ENCODE peak calls at places on chromosomes 6 and 20, in seven cellular contexts. A is activated T-cell treated with anti-CD3 and anti-CD28 coated beads, Interleukin-2, amount 50 U/mL, for 72 hours; U is NCI-H345; R is psoas muscle; C is AML-193; H is NCI-H446 treated with DMSO at 0.1 percent for 48 hours; T is NCI-H1092 treated with DMSO at 0.1 percent for 48 hours. V is an unnamed sample.

GRCh38 chr6:105600342-105601293 is 197.7 kb upstream of the PREP start:
- DNase-seq in T (no peak), H (no peak), C (no peak), U (no peak), A (no peak), R (no peak), V (no peak)

GRCh38 chr6:8556370-8557018 is 121.1 kb upstream of the SLC35B3 start:
- DNase-seq in C (no peak), T (peak; percentile 40), H (no peak), A (no peak), U (peak; percentile 47), R (no peak), V (no peak)

GRCh38 chr6:130632288-130632687 is 194.9 kb upstream of the SMLR1 start:
- DNase-seq in R (no peak), T (peak; percentile 32), A (no peak), H (no peak), U (peak; percentile 76), C (no peak), V (no peak)

GRCh38 chr6:149895702-149896310 is 2.1 kb downstream of the RAET1E start:
- DNase-seq in R (peak; percentile 81), A (peak; percentile 61), U (peak; percentile 90), H (no peak), T (peak; percentile 10), C (peak; percentile 69), V (no peak)

GRCh38 chr20:25196701-25197120 is 1.2 kb downstream of the ENTPD6 start:
- DNase-seq in R (no peak), A (no peak), U (peak; percentile 72), H (no peak), C (no peak), T (peak; percentile 31), V (peak; percentile 16)

GRCh38 chr20:34532751-34533150 is 16.5 kb downstream of the DYNLRB1 start:
- DNase-seq in T (no peak), H (no peak), C (no peak), A (no peak), R (no peak), U (no peak), V (no peak)

GRCh38 chr20:38159949-38160756 is 4.9 kb downstream of the TGM2 start:
- DNase-seq in U (no peak), A (no peak), R (no peak), T (no peak), C (no peak), H (no peak), V (no peak)

GRCh38 chr6:37182736-37183590 is 13.0 kb downstream of the PIM1 start:
- DNase-seq in H (no peak), C (peak; percentile 100), T (no peak), A (peak; percentile 72), R (no peak), U (no peak), V (no peak)

GRCh38 chr6:13709698-13710551 is 1.7 kb downstream of the RANBP9 start:
- DNase-seq in R (no peak), C (peak; percentile 30), A (peak; percentile 21), T (no peak), U (no peak), H (no peak), V (no peak)

GRCh38 chr20:53829086-53829703 is 235.6 kb upstream of the ZNF217 start:
- DNase-seq in R (no peak), H (no peak), C (no peak), U (no peak), A (no peak), T (no peak), V (no peak)

GRCh38 chr6:54426995-54427394 is 118.8 kb downstream of the TINAG start:
- DNase-seq in R (no peak), A (no peak), H (no peak), T (no peak), U (no peak), C (no peak), V (no peak)

GRCh38 chr20:53642196-53643030 is 48.8 kb upstream of the ZNF217 start:
- DNase-seq in A (peak; percentile 32), U (no peak), T (no peak), H (no peak), R (no peak), C (peak; percentile 90), V (no peak)

GRCh38 chr6:118317581-118318563 is 230.2 kb upstream of the PLN start:
- DNase-seq in H (no peak), C (no peak), A (no peak), R (no peak), T (no peak), U (no peak), V (no peak)

GRCh38 chr6:90103056-90103793 is 193.4 kb downstream of the BACH2 start:
- DNase-seq in A (peak; percentile 33), C (peak; percentile 33), H (no peak), T (no peak), R (no peak), U (peak; percentile 24), V (no peak)